ENCODE peak calls at places on chromosomes 12 and 14, in seven cellular contexts. B, T, M, E, D, P and Y are unnamed samples. For H3K36me3, the result is how much of the 10 kb centered on the place peaks cover.

GRCh38 chr12:30847259-30847658 is 79.3 kb upstream of the TSPAN11 start:
- DNase-seq in D (no peak), E (peak), M (peak), P (peak), T (no peak), B (no peak), Y (no peak)

GRCh38 chr12:67887065-67887464 is 102.2 kb upstream of the IFNG-AS1 start:
- DNase-seq in D (no peak), T (no peak), B (no peak), P (no peak), E (no peak), M (no peak), Y (no peak)

GRCh38 chr14:77498120-77498979 is at the start of gene ISM2:
- DNase-seq in T (peak), P (peak), D (no peak), M (peak), E (no peak), B (peak), Y (no peak)

GRCh38 chr14:61516125-61516740 is 179.1 kb upstream of the HIF1A start:
- DNase-seq in D (no peak), P (no peak), T (no peak), B (no peak), M (no peak), E (no peak), Y (no peak)

GRCh38 chr14:28767851-28768548 is 1.4 kb downstream of the FOXG1 start:
- DNase-seq in E (no peak), T (no peak), M (peak), P (peak), D (peak), B (no peak), Y (no peak)

GRCh38 chr14:33668066-33668465 is 282.8 kb downstream of the EGLN3 start:
- DNase-seq in M (no peak), B (no peak), T (no peak), E (no peak), D (no peak), P (no peak), Y (no peak)

GRCh38 chr12:17020765-17021164 is 414.8 kb upstream of the LMO3 start:
- DNase-seq in M (no peak), D (no peak), T (no peak), B (no peak), P (peak), E (no peak), Y (no peak)

GRCh38 chr12:32891526-32891925 is 5.1 kb downstream of the PKP2 start:
- DNase-seq in M (no peak), B (no peak), T (no peak), P (no peak), E (no peak), D (no peak), Y (no peak)

GRCh38 chr12:76720068-76720467 is 43.8 kb upstream of the ZDHHC17 start:
- DNase-seq in D (no peak), P (peak), M (no peak), T (no peak), E (no peak), B (no peak), Y (no peak)

GRCh38 chr12:58540480-58541299 is 379.6 kb downstream of the LRIG3 start:
- DNase-seq in M (peak), T (peak), P (peak), E (peak), B (peak), D (peak), Y (peak)

GRCh38 chr14:99055816-99056215 is 216.2 kb downstream of the BCL11B start:
- DNase-seq in B (no peak), E (no peak), P (no peak), T (no peak), M (no peak), D (no peak), Y (no peak)

GRCh38 chr12:108348842-108349241 is 9.7 kb upstream of the CMKLR1 start:
- DNase-seq in E (no peak), P (no peak), M (no peak), B (no peak), T (no peak), D (no peak), Y (no peak)

GRCh38 chr12:72448089-72448488 is 175.9 kb downstream of the TRHDE start:
- DNase-seq in E (no peak), P (no peak), D (no peak), M (no peak), B (no peak), T (no peak), Y (no peak)

GRCh38 chr12:113005759-113006158 is 27.4 kb downstream of the OAS2 start:
- DNase-seq in T (no peak), B (no peak), D (no peak), E (peak), M (no peak), P (peak), Y (no peak)

GRCh38 chr12:65786041-65786440 is 38.2 kb upstream of the HMGA2 start:
- DNase-seq in M (no peak), P (no peak), T (no peak), D (no peak), E (no peak), B (no peak), Y (no peak)

GRCh38 chr14:90278199-90279175 is 22.1 kb downstream of the PSMC1 start:
- DNase-seq in T (no peak), E (no peak), M (no peak), B (no peak), D (no peak), P (no peak), Y (no peak)

GRCh38 chr14:105073720-105074600 is 8.7 kb upstream of the GPR132 start:
- DNase-seq in D (peak), P (no peak), B (no peak), T (no peak), E (no peak), M (no peak), Y (no peak)

GRCh38 chr14:59133202-59133601 is 55.3 kb upstream of the DAAM1 start:
- DNase-seq in D (no peak), E (no peak), T (no peak), B (no peak), M (no peak), P (peak), Y (no peak)

GRCh38 chr12:54631988-54632728 is 2.5 kb downstream of the LACRT start:
- DNase-seq in D (no peak), B (peak), P (peak), E (no peak), T (no peak), M (no peak), Y (no peak)

GRCh38 chr12:89540586-89540985 is 14.7 kb upstream of the POC1B start:
- DNase-seq in T (no peak), D (no peak), M (no peak), B (no peak), P (peak), E (no peak), Y (no peak)

GRCh38 chr12:106139422-106140141 is 828 bp upstream of the NUAK1 start:
- DNase-seq in M (peak), T (peak), D (peak), E (peak), P (peak), B (peak), Y (peak)

GRCh38 chr12:110345176-110345651 is 58.3 kb downstream of the ANAPC7 start:
- DNase-seq in P (no peak), E (no peak), M (peak), B (no peak), T (no peak), D (no peak), Y (no peak)

GRCh38 chr12:91811481-91812287 is 334.0 kb downstream of the BTG1 start:
- DNase-seq in E (peak), M (peak), D (peak), B (peak), P (peak), T (peak), Y (peak)

GRCh38 chr12:75684678-75685620 is 173.5 kb upstream of the KRR1 start:
- DNase-seq in B (no peak), D (no peak), M (no peak), P (no peak), E (no peak), T (no peak), Y (no peak)

GRCh38 chr12:12443482-12443881 is 86.6 kb downstream of the BORCS5 start:
- DNase-seq in D (peak), B (peak), T (peak), M (peak), E (no peak), P (no peak), Y (peak)

GRCh38 chr12:67452119-67452805 is 183.1 kb downstream of the CAND1 start:
- DNase-seq in T (no peak), M (no peak), P (no peak), E (no peak), B (no peak), D (no peak), Y (no peak)

GRCh38 chr12:123013185-123014095 is 33.0 kb downstream of the ARL6IP4 start:
- DNase-seq in B (no peak), M (no peak), T (no peak), D (no peak), P (no peak), E (no peak), Y (no peak)

GRCh38 chr14:39467889-39468524 is 35.8 kb upstream of the FBXO33 start:
- DNase-seq in E (peak), M (peak), B (no peak), T (no peak), D (no peak), P (peak), Y (no peak)

GRCh38 chr12:24948816-24949722 is at the start of gene BCAT1:
- DNase-seq in B (peak), E (no peak), D (peak), T (peak), P (peak), M (peak), Y (peak)

GRCh38 chr12:75087656-75088055 is 122.0 kb downstream of the KCNC2 start:
- DNase-seq in P (peak), D (no peak), M (peak), T (no peak), B (no peak), E (peak), Y (no peak)

GRCh38 chr12:75978677-75979076 is 52.9 kb downstream of the PHLDA1 start:
- DNase-seq in D (no peak), M (no peak), B (no peak), E (no peak), P (no peak), T (no peak), Y (no peak)

DNA sequence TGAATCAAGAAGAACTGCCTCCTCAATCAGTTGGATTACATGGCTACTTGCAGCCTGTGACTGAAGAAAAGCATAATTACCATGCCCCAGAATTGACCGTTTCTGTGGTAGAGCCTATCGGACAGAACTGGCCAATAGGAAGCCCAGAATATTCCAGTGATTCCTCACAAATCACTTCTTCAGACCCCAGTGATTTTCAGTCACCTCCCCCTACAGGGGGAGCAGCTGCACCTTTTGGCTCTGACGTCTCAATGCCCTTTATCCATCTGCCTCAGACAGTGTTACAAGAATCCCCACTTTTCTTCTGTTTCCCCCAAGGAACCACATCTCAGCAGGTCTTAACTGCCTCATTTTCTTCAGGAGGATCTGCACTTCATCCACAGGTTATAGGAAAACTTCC is 80.8 kb downstream of the RAD52 start:
- DNase-seq in P (peak), D (no peak), E (no peak), M (no peak), T (no peak), B (no peak), Y (no peak)
- H3K36me3 ChIP-seq in P (under half), D (under half), E (under half), M (under half), T (half or more), B (half or more), Y (half or more)

GRCh38 chr14:68922201-68922613 is 56.9 kb downstream of the ACTN1 start:
- DNase-seq in P (no peak), B (no peak), M (no peak), T (no peak), E (no peak), D (no peak), Y (no peak)
- H3K36me3 ChIP-seq in P (under half), B (under half), M (under half), T (under half), E (under half), D (under half), Y (under half)

GRCh38 chr14:63682727-63683593 is 41.3 kb upstream of the WDR89 start:
- DNase-seq in D (no peak), M (no peak), P (peak), B (no peak), T (no peak), E (no peak), Y (no peak)
- H3K36me3 ChIP-seq in D (under half), M (under half), P (under half), B (under half), T (under half), E (under half), Y (under half)

DNA sequence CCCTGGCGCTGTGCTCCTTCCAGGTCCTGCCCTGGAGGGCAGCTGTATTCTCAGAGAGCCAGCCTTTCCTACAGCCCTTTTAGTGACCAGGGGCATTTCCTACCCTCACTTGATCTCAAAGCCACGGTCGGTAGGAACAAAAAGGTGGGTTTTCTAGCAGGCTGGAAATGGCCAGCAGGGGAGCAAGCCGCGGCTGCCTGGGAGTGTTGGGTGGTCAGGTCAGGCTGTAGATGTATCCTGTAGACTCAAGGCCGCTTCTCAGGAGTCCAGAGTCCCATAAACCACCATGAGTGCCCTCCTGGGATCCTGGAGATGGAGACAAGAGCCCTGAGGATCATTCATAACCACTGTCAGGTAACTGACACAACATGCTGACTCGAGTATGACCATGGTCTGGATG is 18.6 kb downstream of the CINP start:
- DNase-seq in M (no peak), B (no peak), P (no peak), T (no peak), D (no peak), E (no peak), Y (no peak)
- H3K36me3 ChIP-seq in M (under half), B (half or more), P (under half), T (half or more), D (under half), E (under half), Y (half or more)

GRCh38 chr14:64213853-64214570 is 80.2 kb downstream of the ESR2 start:
- DNase-seq in T (no peak), M (no peak), E (no peak), B (no peak), D (no peak), P (no peak), Y (no peak)

GRCh38 chr14:64217318-64217717 is 76.9 kb downstream of the ESR2 start:
- DNase-seq in D (no peak), B (no peak), M (no peak), T (no peak), E (no peak), P (no peak), Y (no peak)

GRCh38 chr14:64215274-64215673 is 78.9 kb downstream of the ESR2 start:
- DNase-seq in E (no peak), D (no peak), M (no peak), B (no peak), P (no peak), T (no peak), Y (no peak)

GRCh38 chr14:64217747-64218146 is 76.4 kb downstream of the ESR2 start:
- DNase-seq in E (no peak), T (no peak), M (no peak), B (no peak), P (no peak), D (no peak), Y (no peak)

DNA sequence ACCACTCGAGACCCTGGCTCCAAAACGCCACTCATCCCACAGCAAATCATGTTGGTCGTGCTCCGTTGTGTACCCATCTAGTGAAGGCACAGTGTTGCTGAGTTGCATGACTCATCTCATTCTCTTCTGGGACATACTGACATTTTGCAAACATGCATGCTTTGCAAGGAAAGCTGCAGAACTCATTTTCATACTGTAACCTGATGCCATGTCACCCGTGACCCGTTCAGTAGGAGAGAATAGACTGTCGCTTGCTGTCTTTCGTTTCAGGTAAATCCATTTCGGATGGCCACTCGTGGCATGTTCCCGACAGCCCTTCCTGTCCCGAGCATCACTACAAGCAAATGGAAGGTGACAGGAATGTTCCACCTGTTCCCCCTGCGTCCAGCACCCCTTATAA is 78.2 kb downstream of the ESR2 start:
- DNase-seq in D (no peak), M (no peak), T (no peak), P (no peak), B (no peak), E (no peak), Y (no peak)
- H3K36me3 ChIP-seq in D (under half), M (under half), T (half or more), P (under half), B (half or more), E (under half), Y (half or more)

GRCh38 chr14:75454963-75455546 is 27.2 kb downstream of the JDP2 start:
- DNase-seq in D (peak), M (peak), E (no peak), B (peak), P (peak), T (peak), Y (peak)

GRCh38 chr14:75452324-75452723 is 24.5 kb downstream of the JDP2 start:
- DNase-seq in B (no peak), M (no peak), D (peak), E (no peak), P (peak), T (peak), Y (no peak)

GRCh38 chr14:75456069-75457023 is 28.5 kb downstream of the JDP2 start:
- DNase-seq in M (no peak), P (no peak), T (no peak), E (no peak), B (peak), D (peak), Y (no peak)

GRCh38 chr14:75452900-75453816 is 25.3 kb downstream of the JDP2 start:
- DNase-seq in P (peak), D (peak), B (no peak), E (no peak), M (peak), T (peak), Y (peak)

GRCh38 chr14:75453817-75454434 is 26.1 kb downstream of the JDP2 start:
- DNase-seq in T (no peak), D (peak), B (no peak), E (no peak), P (peak), M (no peak), Y (no peak)
- H3K36me3 ChIP-seq in T (under half), D (under half), B (under half), E (under half), P (under half), M (under half), Y (under half)